ENCODE peak calls at places on chromosomes 7 and 10, in six cellular contexts. H is RWPE1, Z is osteoblast, Q is kidney epithelial cell, S is tibial nerve, I is left ventricle myocardium inferior. M is an unnamed sample.

GRCh38 chr7:117155694-117156093 is 167.2 kb downstream of the WNT2 start:
- DNase-seq in Q (no peak), Z (no peak), S (no peak), H (no peak), I (no peak), M (no peak)

GRCh38 chr7:2721842-2722241 is 33.8 kb downstream of the AMZ1 start:
- DNase-seq in Z (peak), Q (no peak), S (no peak), I (peak), H (no peak), M (no peak)

GRCh38 chr7:14637968-14638367 is 264.6 kb downstream of the DGKB start:
- DNase-seq in H (no peak), S (no peak), I (no peak), Q (no peak), Z (no peak), M (no peak)

GRCh38 chr10:11225935-11226334 is 208.3 kb downstream of the CELF2 start:
- DNase-seq in I (no peak), H (no peak), S (no peak), Q (no peak), Z (no peak), M (no peak)

GRCh38 chr7:80596933-80597517 is 41.4 kb upstream of the CD36 start:
- DNase-seq in S (no peak), Z (no peak), Q (no peak), H (no peak), I (no peak), M (no peak)

GRCh38 chr10:120266037-120266436 is 191.0 kb upstream of the PLPP4 start:
- DNase-seq in Q (no peak), H (no peak), Z (no peak), S (no peak), I (no peak), M (no peak)

GRCh38 chr10:111392159-111392558 is 315.3 kb downstream of the ADRA2A start:
- DNase-seq in Z (no peak), S (no peak), H (no peak), Q (no peak), I (no peak), M (no peak)

GRCh38 chr10:35612385-35613106 is 7.4 kb downstream of the GJD4 start:
- DNase-seq in I (no peak), Z (no peak), S (no peak), Q (no peak), H (no peak), M (no peak)

GRCh38 chr10:92799591-92799990 is 48.7 kb upstream of the EXOC6 start:
- DNase-seq in I (no peak), Z (no peak), S (no peak), H (no peak), Q (no peak), M (peak)

GRCh38 chr10:133276100-133276434 is 601 bp downstream of the ADAM8 start:
- DNase-seq in I (no peak), Z (peak), Q (no peak), H (no peak), S (no peak), M (no peak)

GRCh38 chr7:17806631-17807030 is 133.7 kb downstream of the SNX13 start:
- DNase-seq in I (no peak), Z (no peak), S (no peak), H (no peak), Q (no peak), M (no peak)

GRCh38 chr7:100571829-100572116 is 1.9 kb downstream of the SAP25 start:
- DNase-seq in Q (no peak), H (no peak), S (no peak), I (no peak), Z (peak), M (no peak)

GRCh38 chr7:47088329-47089067 is 493.4 kb downstream of the TNS3 start:
- DNase-seq in Z (peak), H (peak), S (peak), Q (no peak), I (peak), M (peak)

GRCh38 chr7:133571066-133571465 is 318.2 kb downstream of the EXOC4 start:
- DNase-seq in Z (no peak), H (no peak), I (no peak), S (no peak), Q (no peak), M (no peak)

GRCh38 chr10:1417574-1417973 is 319.8 kb downstream of the ADARB2 start:
- DNase-seq in Q (no peak), S (no peak), H (no peak), Z (no peak), I (no peak), M (no peak)

GRCh38 chr7:70797109-70797514 is 334.8 kb upstream of the GALNT17 start:
- DNase-seq in H (no peak), S (no peak), Q (no peak), I (no peak), Z (no peak), M (no peak)

GRCh38 chr7:104366390-104366789 is 38.0 kb downstream of the LHFPL3 start:
- DNase-seq in Z (no peak), I (no peak), S (no peak), H (no peak), Q (no peak), M (no peak)

GRCh38 chr7:104371216-104371796 is 42.9 kb downstream of the LHFPL3 start:
- DNase-seq in I (no peak), H (no peak), Z (no peak), Q (no peak), S (no peak), M (no peak)

GRCh38 chr7:104362756-104363155 is 34.4 kb downstream of the LHFPL3 start:
- DNase-seq in Q (no peak), I (no peak), H (no peak), Z (no peak), S (no peak), M (no peak)

GRCh38 chr7:104363355-104363754 is 35.0 kb downstream of the LHFPL3 start:
- DNase-seq in I (no peak), Q (no peak), H (no peak), S (no peak), Z (no peak), M (no peak)

DNA sequence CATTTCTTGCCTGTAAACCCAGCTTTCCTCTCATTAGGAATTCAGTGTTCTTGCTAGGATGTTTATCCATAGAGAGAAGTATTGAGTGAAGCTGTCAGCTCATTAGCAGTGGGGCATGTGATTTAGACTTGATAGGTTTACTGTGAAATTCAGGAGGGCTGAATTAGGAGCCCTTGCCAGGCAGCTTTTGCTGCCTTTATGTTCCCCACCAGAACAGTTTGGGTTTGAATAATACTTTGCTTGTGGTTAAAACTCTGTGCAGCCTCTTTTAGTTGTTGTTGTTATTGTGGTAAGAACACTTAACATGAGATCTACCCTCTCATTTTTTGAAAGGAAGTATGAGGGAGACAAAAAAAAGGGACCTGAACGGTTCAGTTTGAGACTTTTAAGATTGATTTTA is 39.6 kb downstream of the LHFPL3 start:
- DNase-seq in H (no peak), I (no peak), Q (no peak), Z (no peak), S (no peak), M (no peak)
- TF ChIP-seq CTCF in H (no peak), I (no peak), Q (no peak), Z (no peak), S (no peak), M (no peak)

GRCh38 chr10:76420725-76421124 is 989.3 kb downstream of the LRMDA start:
- DNase-seq in S (no peak), Z (no peak), Q (no peak), I (no peak), H (no peak), M (no peak)

GRCh38 chr10:76428541-76429330 is 997.3 kb downstream of the LRMDA start:
- DNase-seq in H (peak), Q (peak), Z (peak), I (no peak), S (no peak), M (no peak)

DNA sequence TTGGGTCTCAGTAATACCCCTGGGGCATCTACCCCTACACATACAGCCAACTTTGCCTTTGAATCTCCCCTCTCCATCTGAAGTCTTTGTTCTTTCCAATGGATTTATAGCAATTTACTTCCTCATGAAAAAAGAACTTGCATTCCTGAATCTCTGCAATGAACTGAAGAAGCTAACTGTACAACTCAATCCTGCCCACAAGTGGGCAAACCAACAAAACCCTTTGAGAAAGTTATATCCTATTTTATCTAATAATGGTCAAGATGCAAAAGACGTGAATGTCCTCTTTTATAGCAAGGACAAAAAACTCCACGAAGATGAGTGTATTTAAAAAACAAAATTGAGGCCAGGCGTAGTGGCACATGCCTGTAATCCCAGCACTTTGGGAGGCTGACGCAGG is 991.3 kb downstream of the LRMDA start:
- DNase-seq in Z (no peak), S (no peak), I (no peak), Q (no peak), H (no peak), M (no peak)
- TF ChIP-seq CTCF in Z (peak), S (no peak), I (peak), Q (no peak), H (no peak), M (no peak)

DNA sequence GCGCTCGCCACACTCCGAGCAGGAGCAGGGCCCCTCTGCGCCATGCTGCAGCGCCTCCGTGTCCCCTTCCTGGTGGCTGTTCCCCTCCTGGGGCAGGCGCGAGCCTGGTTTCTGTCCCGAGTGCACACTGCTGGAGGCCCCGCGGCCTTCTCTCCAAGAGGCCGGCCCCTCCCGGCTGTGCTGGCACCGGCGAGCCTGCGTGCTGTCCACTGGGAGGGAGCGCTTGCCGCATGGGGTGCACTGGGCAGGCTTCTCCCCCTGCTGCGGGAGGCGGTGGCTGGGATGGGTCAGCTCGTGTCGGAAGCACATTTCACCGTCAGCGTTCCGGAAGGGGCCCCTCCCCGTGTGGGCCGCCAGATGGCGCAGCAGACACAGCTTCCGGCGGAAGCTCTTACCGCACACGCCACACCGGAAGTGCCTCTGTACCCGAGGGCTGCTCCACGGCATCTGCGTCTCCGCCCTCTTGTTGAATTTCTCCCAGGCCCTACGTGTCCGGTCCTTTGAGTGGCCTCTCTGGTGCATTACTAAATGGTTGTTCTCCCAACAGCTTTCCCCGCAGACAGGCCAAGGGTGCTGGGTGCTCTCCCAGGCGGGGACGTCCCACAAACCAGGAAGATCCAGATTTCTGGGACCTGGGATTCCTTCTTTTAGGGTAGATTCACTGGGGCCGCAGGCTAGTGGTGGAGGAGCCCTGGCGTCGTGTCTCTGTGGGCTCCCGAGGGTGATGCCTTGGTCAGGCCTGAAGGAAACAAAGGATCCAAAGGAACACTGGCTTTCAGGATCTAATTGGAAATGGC is 18.7 kb downstream of the ZNF786 start:
- DNase-seq in Z (no peak), S (no peak), Q (no peak), I (peak), H (no peak), M (no peak)
- TF ChIP-seq CTCF in Z (no peak), S (no peak), Q (peak), I (peak), H (no peak), M (no peak)

DNA sequence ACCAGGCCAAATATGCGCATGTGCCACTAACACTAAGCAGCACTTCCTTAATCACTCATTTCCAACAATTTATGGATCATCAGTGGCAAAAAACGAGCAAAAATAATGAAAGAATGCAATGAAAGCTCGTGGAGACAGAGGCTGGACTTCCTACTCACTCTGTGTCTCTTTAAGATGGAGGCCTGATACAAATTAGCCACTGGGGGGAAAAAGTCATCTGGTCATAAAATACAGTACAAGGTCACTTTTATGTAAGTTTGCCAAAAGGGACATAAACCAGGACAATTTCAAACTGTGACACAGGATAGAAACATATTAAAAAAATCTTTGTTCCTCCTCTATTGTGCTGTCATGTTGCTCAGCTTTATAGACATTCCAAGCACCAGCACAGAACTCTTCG is 101.7 kb downstream of the LMBR1 start:
- DNase-seq in S (no peak), Z (no peak), I (no peak), H (no peak), Q (no peak), M (no peak)
- TF ChIP-seq CTCF in S (no peak), Z (no peak), I (no peak), H (no peak), Q (no peak), M (no peak)

GRCh38 chr10:47435081-47435480 is 48.8 kb downstream of the ANXA8 start:
- DNase-seq in H (no peak), I (no peak), Q (no peak), S (no peak), Z (no peak), M (no peak)
- TF ChIP-seq CTCF in H (no peak), I (no peak), Q (no peak), S (no peak), Z (no peak), M (no peak)

DNA sequence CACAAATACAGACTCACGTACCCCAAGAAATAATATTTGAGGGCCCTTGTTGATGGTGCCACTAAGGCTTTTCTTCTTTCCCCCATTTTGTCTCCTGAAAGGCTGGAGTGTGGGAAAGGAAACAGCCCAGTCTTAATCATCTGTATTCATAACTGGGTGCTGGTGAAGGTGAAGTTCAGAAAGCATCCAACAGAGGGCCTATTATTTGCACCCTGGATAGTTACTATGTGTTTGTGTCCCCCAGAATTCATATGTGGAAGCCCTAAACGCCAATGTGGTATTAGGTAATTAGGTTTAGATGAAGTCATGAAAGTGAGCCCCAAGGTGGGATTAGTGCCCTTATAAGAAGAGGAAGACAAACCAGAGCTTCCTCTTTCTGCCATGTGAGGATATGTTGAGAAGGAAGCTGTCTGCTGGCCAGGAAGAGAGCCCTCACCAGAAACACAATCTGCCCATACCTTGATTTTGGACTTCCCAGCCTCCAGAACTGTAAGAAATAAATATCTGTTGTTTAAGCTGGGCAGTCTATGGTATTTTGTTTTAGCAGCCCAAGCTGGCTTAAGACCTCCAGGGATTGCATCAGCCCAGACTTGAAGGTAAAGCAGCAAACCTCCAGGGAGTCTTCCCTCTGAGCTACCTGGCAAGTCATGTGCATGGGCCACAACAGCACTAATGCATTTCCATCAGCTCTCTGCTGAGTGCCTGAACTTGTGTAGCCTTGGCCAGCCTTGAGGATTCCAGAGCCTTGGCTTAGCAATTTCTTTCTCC is 90.0 kb upstream of the ADRB1 start:
- DNase-seq in Z (no peak), H (no peak), I (no peak), S (no peak), Q (no peak), M (no peak)
- TF ChIP-seq CTCF in Z (peak), H (no peak), I (peak), S (no peak), Q (peak), M (no peak)

GRCh38 chr7:151061241-151062110 is 2.1 kb downstream of the SLC4A2 start:
- DNase-seq in S (no peak), Z (no peak), I (no peak), H (no peak), Q (no peak), M (no peak)

GRCh38 chr7:151060113-151060415 is 675 bp downstream of the SLC4A2 start:
- DNase-seq in Z (peak), Q (no peak), I (no peak), S (no peak), H (peak), M (no peak)

GRCh38 chr7:151059362-151060112 is at the start of gene SLC4A2:
- DNase-seq in I (peak), Z (peak), S (peak), H (peak), Q (no peak), M (peak)

GRCh38 chr7:151062111-151062398 is 2.7 kb downstream of the SLC4A2 start:
- DNase-seq in I (no peak), Q (no peak), Z (no peak), H (no peak), S (no peak), M (no peak)

GRCh38 chr7:151060416-151061234 is 1.2 kb downstream of the SLC4A2 start:
- DNase-seq in Q (no peak), Z (peak), I (no peak), H (peak), S (no peak), M (peak)
- TF ChIP-seq CTCF in Q (peak), Z (no peak), I (no peak), H (no peak), S (peak), M (no peak)

M was measured in Calu3.